ENCODE peak calls at places on chromosome 5, in ten cellular contexts. T is endothelial cell; P is psoas muscle; V is COLO829; K is pancreas; O is activated naive CD4-positive, alpha-beta T cell treated with anti-CD3 and anti-CD28 coated beads for 36 hours; H is AG09309; A is stimulated activated CD4-positive, alpha-beta T cell treated with anti-CD3 and anti-CD28 coated beads, Interleukin-12 subunit alpha, Interleukin-12 subunit beta, amount 100 ng/mL, for 4 hours; B is activated CD4-positive, alpha-beta T cell treated with anti-CD3 and anti-CD28 coated beads, Interleukin-2, amount 50 U/mL, for 1 hour; R is A549. M is an unnamed sample.

GRCh38 chr5:164191240-164191639 is 685.8 kb downstream of the MAT2B start:
- DNase-seq in T (no peak), P (no peak), V (peak; percentile 51), K (peak; percentile 42), O (no peak), H (no peak), A (no peak), B (no peak), R (no peak), M (no peak)

GRCh38 chr5:66864240-66864884 is 268.2 kb downstream of the MAST4 start:
- DNase-seq in T (peak; percentile 34), P (no peak), V (no peak), K (no peak), O (peak; percentile 39), H (peak; percentile 14), A (peak; percentile 10), B (no peak), R (peak; percentile 67), M (no peak)

GRCh38 chr5:142639455-142639854 is 46.4 kb downstream of the FGF1 start:
- DNase-seq in T (no peak), P (no peak), V (no peak), K (no peak), O (no peak), H (no peak), A (no peak), B (no peak), R (no peak), M (no peak)

GRCh38 chr5:73768-74502 is 18.0 kb upstream of the PLEKHG4B start:
- DNase-seq in T (no peak), P (no peak), V (no peak), K (no peak), O (no peak), H (no peak), A (no peak), B (no peak), R (no peak), M (no peak)

GRCh38 chr5:101123365-101123764 is 220.3 kb upstream of the ST8SIA4 start:
- DNase-seq in T (no peak), P (no peak), V (no peak), K (no peak), O (no peak), H (no peak), A (no peak), B (no peak), R (no peak), M (no peak)

GRCh38 chr5:90783460-90784333 is 225.1 kb downstream of the ADGRV1 start:
- DNase-seq in T (peak; percentile 85), P (peak; percentile 32), V (peak; percentile 14), K (peak; percentile 72), O (peak; percentile 81), H (peak; percentile 16), A (peak; percentile 64), B (peak; percentile 66), R (peak; percentile 58), M (peak; percentile 24)

GRCh38 chr5:177194278-177194677 is 60.7 kb downstream of the NSD1 start:
- DNase-seq in T (no peak), P (no peak), V (peak; percentile 70), K (no peak), O (no peak), H (peak; percentile 96), A (no peak), B (no peak), R (peak; percentile 82), M (no peak)

GRCh38 chr5:119393746-119394145 is 37.9 kb downstream of the TNFAIP8 start:
- DNase-seq in T (no peak), P (no peak), V (no peak), K (no peak), O (no peak), H (no peak), A (no peak), B (no peak), R (no peak), M (no peak)

GRCh38 chr5:120035181-120035580 is 405.8 kb downstream of the FAM170A start:
- DNase-seq in T (no peak), P (no peak), V (no peak), K (no peak), O (no peak), H (no peak), A (no peak), B (no peak), R (no peak), M (no peak)

GRCh38 chr5:122076023-122076422 is 2.0 kb downstream of the LOX start:
- DNase-seq in T (no peak), P (no peak), V (peak; percentile 40), K (no peak), O (no peak), H (no peak), A (no peak), B (no peak), R (no peak), M (no peak)

GRCh38 chr5:166349036-166349435 is 1942.4 kb upstream of the WWC1 start:
- DNase-seq in T (no peak), P (no peak), V (peak; percentile 28), K (no peak), O (no peak), H (no peak), A (no peak), B (no peak), R (no peak), M (no peak)

GRCh38 chr5:180495292-180495691 is 1.1 kb downstream of the CNOT6 start:
- DNase-seq in T (no peak), P (no peak), V (no peak), K (no peak), O (no peak), H (no peak), A (no peak), B (no peak), R (no peak), M (no peak)

GRCh38 chr5:43396762-43397304 is 15.4 kb downstream of the CCL28 start:
- DNase-seq in T (peak; percentile 18), P (peak; percentile 27), V (peak; percentile 24), K (peak; percentile 52), O (peak; percentile 75), H (no peak), A (peak; percentile 51), B (peak; percentile 47), R (peak; percentile 17), M (no peak)

GRCh38 chr5:178502401-178503100 is 87.6 kb downstream of the COL23A1 start:
- DNase-seq in T (no peak), P (no peak), V (no peak), K (no peak), O (no peak), H (no peak), A (no peak), B (no peak), R (no peak), M (no peak)

GRCh38 chr5:5298068-5298633 is 124.3 kb upstream of the ICE1 start:
- DNase-seq in T (no peak), P (no peak), V (no peak), K (no peak), O (no peak), H (no peak), A (no peak), B (no peak), R (no peak), M (no peak)

GRCh38 chr5:158124606-158125316 is 265.8 kb upstream of the CLINT1 start:
- DNase-seq in T (no peak), P (no peak), V (no peak), K (no peak), O (no peak), H (no peak), A (no peak), B (no peak), R (no peak), M (no peak)

GRCh38 chr5:126847318-126848221 is 70.6 kb downstream of the LMNB1 start:
- DNase-seq in T (no peak), P (peak; percentile 34), V (no peak), K (no peak), O (no peak), H (no peak), A (no peak), B (no peak), R (no peak), M (no peak)

GRCh38 chr5:81802625-81803024 is 51.7 kb upstream of the SSBP2 start:
- DNase-seq in T (no peak), P (no peak), V (no peak), K (no peak), O (no peak), H (no peak), A (no peak), B (no peak), R (no peak), M (no peak)

GRCh38 chr5:174533771-174534221 is 190.6 kb upstream of the MSX2 start:
- DNase-seq in T (no peak), P (no peak), V (peak; percentile 31), K (no peak), O (no peak), H (peak; percentile 58), A (no peak), B (no peak), R (peak; percentile 50), M (no peak)

GRCh38 chr5:124745367-124746251 is 830 bp downstream of the ZNF608 start:
- DNase-seq in T (no peak), P (no peak), V (no peak), K (no peak), O (no peak), H (no peak), A (no peak), B (no peak), R (no peak), M (peak; percentile 37)

GRCh38 chr5:137122075-137122474 is 377.1 kb downstream of the SPOCK1 start:
- DNase-seq in T (no peak), P (no peak), V (no peak), K (peak; percentile 42), O (no peak), H (no peak), A (no peak), B (no peak), R (no peak), M (no peak)

GRCh38 chr5:150562832-150563231 is 54.9 kb downstream of the NDST1 start:
- DNase-seq in T (peak; percentile 50), P (no peak), V (peak; percentile 35), K (peak; percentile 42), O (peak; percentile 69), H (no peak), A (no peak), B (no peak), R (peak; percentile 74), M (no peak)

GRCh38 chr5:136032564-136032963 is 3.8 kb downstream of the TGFBI start:
- DNase-seq in T (no peak), P (no peak), V (no peak), K (no peak), O (no peak), H (peak; percentile 79), A (no peak), B (no peak), R (peak; percentile 69), M (no peak)

GRCh38 chr5:175796536-175797499 is 74.6 kb upstream of the CPLX2 start:
- DNase-seq in T (peak; percentile 92), P (peak; percentile 73), V (peak; percentile 34), K (peak; percentile 74), O (peak; percentile 90), H (peak; percentile 28), A (peak; percentile 75), B (peak; percentile 78), R (peak; percentile 74), M (peak; percentile 17)

GRCh38 chr5:96316017-96316416 is 117.0 kb downstream of the PCSK1 start:
- DNase-seq in T (no peak), P (no peak), V (no peak), K (no peak), O (no peak), H (no peak), A (no peak), B (no peak), R (no peak), M (no peak)

GRCh38 chr5:136212252-136212721 is 19.3 kb upstream of the SMIM32 start:
- DNase-seq in T (peak; percentile 63), P (peak; percentile 44), V (peak; percentile 22), K (peak; percentile 59), O (peak; percentile 55), H (no peak), A (peak; percentile 34), B (peak; percentile 40), R (peak; percentile 50), M (peak; percentile 20)

GRCh38 chr5:78127875-78128274 is 166.6 kb downstream of the AP3B1 start:
- DNase-seq in T (peak; percentile 29), P (no peak), V (no peak), K (no peak), O (no peak), H (no peak), A (no peak), B (no peak), R (peak; percentile 32), M (no peak)

GRCh38 chr5:54895816-54896341 is 89.5 kb downstream of the ESM1 start:
- DNase-seq in T (peak; percentile 21), P (no peak), V (no peak), K (peak; percentile 37), O (peak; percentile 37), H (peak; percentile 25), A (no peak), B (no peak), R (peak; percentile 49), M (no peak)